ENCODE peak calls at places on chromosomes 11 and 22, in six cellular contexts. One of them, this sample, is unnamed.

GRCh38 chr11:11074686-11075370 is 217.0 kb upstream of the ZBED5 start:
- DNase-seq in SJSA1: no peak
- DNase-seq in MCF 10A: no peak
- DNase-seq in LoVo: no peak
- DNase-seq in type B pancreatic cell: no peak
- DNase-seq in HTR-8/SVneo: no peak
- DNase-seq in this sample: no peak

GRCh38 chr11:57881647-57882046 is 120.0 kb downstream of the CTNND1 start:
- DNase-seq in SJSA1: no peak
- DNase-seq in MCF 10A: no peak
- DNase-seq in LoVo: no peak
- DNase-seq in type B pancreatic cell: no peak
- DNase-seq in HTR-8/SVneo: no peak
- DNase-seq in this sample: no peak

GRCh38 chr11:57566035-57566504 is 1.4 kb downstream of the UBE2L6 start:
- DNase-seq in SJSA1: no peak
- DNase-seq in MCF 10A: peak
- DNase-seq in LoVo: peak
- DNase-seq in type B pancreatic cell: no peak
- DNase-seq in HTR-8/SVneo: peak
- DNase-seq in this sample: no peak

GRCh38 chr11:110075087-110075821 is 17.9 kb upstream of the ZC3H12C start:
- DNase-seq in SJSA1: no peak
- DNase-seq in MCF 10A: no peak
- DNase-seq in LoVo: no peak
- DNase-seq in type B pancreatic cell: no peak
- DNase-seq in HTR-8/SVneo: no peak
- DNase-seq in this sample: peak

GRCh38 chr11:114154271-114155047 is 94.9 kb downstream of the ZBTB16 start:
- DNase-seq in SJSA1: no peak
- DNase-seq in MCF 10A: peak
- DNase-seq in LoVo: no peak
- DNase-seq in type B pancreatic cell: no peak
- DNase-seq in HTR-8/SVneo: no peak
- DNase-seq in this sample: peak

GRCh38 chr11:12134239-12134590 is 23.8 kb downstream of the MICAL2 start:
- DNase-seq in SJSA1: no peak
- DNase-seq in MCF 10A: no peak
- DNase-seq in LoVo: no peak
- DNase-seq in type B pancreatic cell: no peak
- DNase-seq in HTR-8/SVneo: no peak
- DNase-seq in this sample: no peak

GRCh38 chr11:132158091-132158490 is 787.7 kb downstream of the NTM start:
- DNase-seq in SJSA1: no peak
- DNase-seq in MCF 10A: peak
- DNase-seq in LoVo: peak
- DNase-seq in type B pancreatic cell: no peak
- DNase-seq in HTR-8/SVneo: peak
- DNase-seq in this sample: peak

GRCh38 chr11:57426439-57426753 is 525 bp downstream of the SLC43A3 start:
- DNase-seq in SJSA1: no peak
- DNase-seq in MCF 10A: peak
- DNase-seq in LoVo: peak
- DNase-seq in type B pancreatic cell: no peak
- DNase-seq in HTR-8/SVneo: no peak
- DNase-seq in this sample: no peak

GRCh38 chr22:19962909-19963806 is 21.5 kb upstream of the TXNRD2 start:
- DNase-seq in SJSA1: no peak
- DNase-seq in MCF 10A: peak
- DNase-seq in LoVo: peak
- DNase-seq in type B pancreatic cell: no peak
- DNase-seq in HTR-8/SVneo: peak
- DNase-seq in this sample: peak

GRCh38 chr11:36751251-36751839 is 153.3 kb upstream of the RAG2 start:
- DNase-seq in SJSA1: no peak
- DNase-seq in MCF 10A: no peak
- DNase-seq in LoVo: no peak
- DNase-seq in type B pancreatic cell: no peak
- DNase-seq in HTR-8/SVneo: no peak
- DNase-seq in this sample: no peak

GRCh38 chr11:103898577-103899336 is 137.7 kb upstream of the DDI1 start:
- DNase-seq in SJSA1: no peak
- DNase-seq in MCF 10A: no peak
- DNase-seq in LoVo: no peak
- DNase-seq in type B pancreatic cell: no peak
- DNase-seq in HTR-8/SVneo: no peak
- DNase-seq in this sample: no peak

GRCh38 chr11:45154276-45154675 is 7.8 kb downstream of the PRDM11 start:
- DNase-seq in SJSA1: no peak
- DNase-seq in MCF 10A: no peak
- DNase-seq in LoVo: no peak
- DNase-seq in type B pancreatic cell: peak
- DNase-seq in HTR-8/SVneo: no peak
- DNase-seq in this sample: no peak

GRCh38 chr11:104819603-104820002 is 78.7 kb downstream of the CASP12 start:
- DNase-seq in SJSA1: no peak
- DNase-seq in MCF 10A: no peak
- DNase-seq in LoVo: no peak
- DNase-seq in type B pancreatic cell: no peak
- DNase-seq in HTR-8/SVneo: no peak
- DNase-seq in this sample: no peak

GRCh38 chr11:116366451-116366850 is 406.3 kb downstream of the BUD13 start:
- DNase-seq in SJSA1: no peak
- DNase-seq in MCF 10A: no peak
- DNase-seq in LoVo: no peak
- DNase-seq in type B pancreatic cell: no peak
- DNase-seq in HTR-8/SVneo: no peak
- DNase-seq in this sample: no peak

GRCh38 chr11:102453286-102453797 is 777 bp upstream of the TMEM123 start:
- DNase-seq in SJSA1: no peak
- DNase-seq in MCF 10A: peak
- DNase-seq in LoVo: no peak
- DNase-seq in type B pancreatic cell: no peak
- DNase-seq in HTR-8/SVneo: no peak
- DNase-seq in this sample: peak

GRCh38 chr11:78380615-78381029 is 37.0 kb downstream of the GAB2 start:
- DNase-seq in SJSA1: no peak
- DNase-seq in MCF 10A: no peak
- DNase-seq in LoVo: no peak
- DNase-seq in type B pancreatic cell: no peak
- DNase-seq in HTR-8/SVneo: peak
- DNase-seq in this sample: no peak

GRCh38 chr11:126545057-126545555 is 189.6 kb downstream of the ST3GAL4 start:
- DNase-seq in SJSA1: no peak
- DNase-seq in MCF 10A: no peak
- DNase-seq in LoVo: no peak
- DNase-seq in type B pancreatic cell: no peak
- DNase-seq in HTR-8/SVneo: no peak
- DNase-seq in this sample: no peak